ENCODE peak calls at places on chromosome 21, in seven cellular contexts. One of them, this sample, is unnamed. For H3K4me1 and H3K27me3, the result is how much of the 10 kb centered on the place peaks cover.

GRCh38 chr21:35678393-35678792 is 381.9 kb downstream of the SETD4 start:
- DNase-seq in SK-N-SH: no peak
- DNase-seq in GM12878: no peak
- DNase-seq in K562: no peak
- DNase-seq in HCT116: no peak
- DNase-seq in H1: no peak
- DNase-seq in HepG2: no peak
- DNase-seq in this sample: no peak

GRCh38 chr21:26072891-26073615 is 97.5 kb downstream of the APP start:
- DNase-seq in GM12878: no peak
- DNase-seq in HepG2: no peak
- DNase-seq in K562: no peak
- DNase-seq in H1: no peak
- DNase-seq in HCT116: no peak
- DNase-seq in SK-N-SH: no peak
- DNase-seq in this sample: no peak

GRCh38 chr21:34986561-34987533 is 62.3 kb downstream of the RUNX1 start:
- DNase-seq in SK-N-SH: no peak
- DNase-seq in HCT116: peak
- DNase-seq in H1: peak
- DNase-seq in HepG2: peak
- DNase-seq in GM12878: peak
- DNase-seq in K562: no peak
- DNase-seq in this sample: peak

GRCh38 chr21:38170705-38171682 is 85.8 kb upstream of the KCNJ15 start:
- DNase-seq in SK-N-SH: no peak
- DNase-seq in GM12878: no peak
- DNase-seq in HCT116: no peak
- DNase-seq in HepG2: no peak
- DNase-seq in H1: no peak
- DNase-seq in K562: no peak
- DNase-seq in this sample: no peak

GRCh38 chr21:43571976-43572375 is 87.3 kb downstream of the HSF2BP start:
- DNase-seq in HepG2: no peak
- DNase-seq in H1: no peak
- DNase-seq in GM12878: no peak
- DNase-seq in HCT116: no peak
- DNase-seq in SK-N-SH: no peak
- DNase-seq in K562: no peak
- DNase-seq in this sample: no peak

GRCh38 chr21:25396135-25396711 is 211.1 kb downstream of the MRPL39 start:
- DNase-seq in GM12878: peak
- DNase-seq in HepG2: no peak
- DNase-seq in K562: no peak
- DNase-seq in HCT116: no peak
- DNase-seq in SK-N-SH: no peak
- DNase-seq in H1: no peak
- DNase-seq in this sample: no peak

GRCh38 chr21:17673261-17674020 is 60.7 kb upstream of the BTG3 start:
- DNase-seq in H1: no peak
- DNase-seq in GM12878: no peak
- DNase-seq in HCT116: no peak
- DNase-seq in HepG2: no peak
- DNase-seq in SK-N-SH: no peak
- DNase-seq in K562: no peak
- DNase-seq in this sample: peak

GRCh38 chr21:32789709-32790108 is 18.2 kb upstream of the PAXBP1 start:
- DNase-seq in H1: no peak
- DNase-seq in HepG2: no peak
- DNase-seq in HCT116: no peak
- DNase-seq in SK-N-SH: no peak
- DNase-seq in K562: no peak
- DNase-seq in GM12878: no peak
- DNase-seq in this sample: no peak

DNA sequence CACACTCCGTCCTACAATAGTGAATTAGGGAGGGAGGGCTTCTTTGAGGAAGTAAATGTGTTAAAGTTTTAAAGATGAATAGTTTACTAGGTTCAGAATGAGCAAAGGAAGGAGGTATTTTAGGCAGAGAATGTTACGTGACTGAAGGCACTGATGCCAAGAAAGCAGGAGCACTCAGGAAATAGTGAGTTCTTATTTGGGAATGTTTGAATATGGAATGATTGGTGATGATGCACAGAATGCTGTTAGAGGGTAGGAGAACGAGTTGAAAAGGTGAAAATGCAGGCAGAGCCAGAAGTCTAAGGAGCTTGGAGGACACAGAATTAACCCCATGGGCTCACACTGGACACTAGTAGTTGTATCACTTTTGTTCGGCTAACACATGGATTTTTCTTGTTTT is 108.0 kb downstream of the NRIP1 start:
- DNase-seq in HCT116: no peak
- DNase-seq in GM12878: no peak
- DNase-seq in SK-N-SH: no peak
- DNase-seq in K562: no peak
- DNase-seq in H1: no peak
- DNase-seq in HepG2: no peak
- DNase-seq in this sample: no peak
- TF ChIP-seq YY1 in HCT116: no peak
- TF ChIP-seq YY1 in GM12878: no peak
- TF ChIP-seq YY1 in SK-N-SH: no peak
- TF ChIP-seq YY1 in K562: no peak
- TF ChIP-seq YY1 in H1: no peak
- TF ChIP-seq YY1 in HepG2: no peak
- TF ChIP-seq YY1 in this sample: no peak

GRCh38 chr21:45410865-45411809 is 6.2 kb downstream of the COL18A1 start:
- DNase-seq in GM12878: no peak
- DNase-seq in SK-N-SH: no peak
- DNase-seq in H1: no peak
- DNase-seq in HCT116: no peak
- DNase-seq in K562: peak
- DNase-seq in HepG2: no peak
- DNase-seq in this sample: no peak

GRCh38 chr21:45412491-45412890 is 7.5 kb downstream of the COL18A1 start:
- DNase-seq in GM12878: no peak
- DNase-seq in SK-N-SH: no peak
- DNase-seq in H1: no peak
- DNase-seq in K562: no peak
- DNase-seq in HCT116: no peak
- DNase-seq in HepG2: no peak
- DNase-seq in this sample: no peak

GRCh38 chr21:45412909-45413581 is 8.1 kb downstream of the COL18A1 start:
- DNase-seq in HCT116: no peak
- DNase-seq in H1: no peak
- DNase-seq in SK-N-SH: no peak
- DNase-seq in HepG2: no peak
- DNase-seq in GM12878: no peak
- DNase-seq in K562: no peak
- DNase-seq in this sample: no peak

GRCh38 chr21:45410151-45410864 is 5.3 kb downstream of the COL18A1 start:
- DNase-seq in HepG2: peak
- DNase-seq in SK-N-SH: no peak
- DNase-seq in K562: no peak
- DNase-seq in H1: no peak
- DNase-seq in GM12878: no peak
- DNase-seq in HCT116: no peak
- DNase-seq in this sample: no peak

DNA sequence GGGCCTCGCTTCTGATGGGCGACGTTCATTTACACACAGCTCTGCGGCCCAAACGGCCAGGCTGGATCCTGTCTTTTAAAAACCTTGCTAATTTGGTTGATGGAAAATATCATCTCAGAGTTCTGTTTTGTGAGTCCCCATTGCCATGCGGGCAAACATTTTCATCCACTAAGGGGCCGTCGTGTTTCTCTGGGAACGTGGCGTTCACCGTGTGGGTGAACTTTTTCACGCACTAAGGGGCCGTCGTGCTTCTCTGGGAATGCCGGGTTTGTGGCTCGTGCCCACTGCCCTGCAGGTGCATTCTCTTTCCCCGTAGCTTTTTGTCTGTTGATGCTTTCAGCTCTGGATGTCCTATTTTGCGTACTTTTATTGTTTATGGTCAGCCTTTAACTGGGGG is 6.8 kb downstream of the COL18A1 start:
- DNase-seq in HepG2: no peak
- DNase-seq in SK-N-SH: no peak
- DNase-seq in H1: no peak
- DNase-seq in HCT116: no peak
- DNase-seq in K562: no peak
- DNase-seq in GM12878: no peak
- DNase-seq in this sample: no peak
- H3K4me1 ChIP-seq in HepG2: half or more
- H3K4me1 ChIP-seq in SK-N-SH: under half
- H3K4me1 ChIP-seq in H1: half or more
- H3K4me1 ChIP-seq in HCT116: under half
- H3K4me1 ChIP-seq in K562: under half
- H3K4me1 ChIP-seq in GM12878: under half
- H3K4me1 ChIP-seq in this sample: half or more

DNA sequence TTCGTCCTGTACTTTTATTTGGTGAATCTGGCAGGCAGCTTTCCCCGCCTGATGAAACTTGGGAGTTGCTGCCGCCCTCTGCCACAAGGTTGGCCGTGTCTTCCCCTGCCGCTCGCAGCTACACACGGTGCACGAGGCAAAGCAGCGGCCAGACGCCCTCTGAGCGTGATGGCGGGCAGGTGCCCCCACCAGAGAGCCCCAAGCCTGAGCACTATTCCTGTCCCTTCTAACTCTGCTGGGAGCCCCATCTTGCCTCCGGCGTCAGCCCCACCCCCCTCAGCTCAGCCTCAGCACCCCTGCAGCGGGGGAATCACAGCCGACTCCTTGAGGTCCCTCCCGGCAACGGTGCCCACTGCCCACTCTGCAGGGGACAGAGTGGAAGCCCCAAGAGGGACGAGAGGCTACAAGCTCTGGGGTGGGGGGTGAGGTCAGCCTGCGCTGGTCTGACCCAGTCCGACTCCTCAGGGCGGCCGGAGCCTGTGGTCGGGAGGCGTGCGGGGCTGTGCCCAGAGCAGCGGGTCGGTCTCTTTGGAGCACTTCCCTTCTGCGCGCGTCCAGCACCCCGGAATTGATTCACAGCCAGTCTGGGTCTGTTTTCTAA is 41.3 kb downstream of the RIPK4 start:
- DNase-seq in K562: no peak
- DNase-seq in SK-N-SH: no peak
- DNase-seq in GM12878: no peak
- DNase-seq in H1: no peak
- DNase-seq in HCT116: no peak
- DNase-seq in HepG2: no peak
- DNase-seq in this sample: no peak
- H3K27me3 ChIP-seq in K562: half or more
- H3K27me3 ChIP-seq in SK-N-SH: under half
- H3K27me3 ChIP-seq in GM12878: under half
- H3K27me3 ChIP-seq in H1: under half
- H3K27me3 ChIP-seq in HCT116: under half
- H3K27me3 ChIP-seq in HepG2: under half
- H3K27me3 ChIP-seq in this sample: under half

DNA sequence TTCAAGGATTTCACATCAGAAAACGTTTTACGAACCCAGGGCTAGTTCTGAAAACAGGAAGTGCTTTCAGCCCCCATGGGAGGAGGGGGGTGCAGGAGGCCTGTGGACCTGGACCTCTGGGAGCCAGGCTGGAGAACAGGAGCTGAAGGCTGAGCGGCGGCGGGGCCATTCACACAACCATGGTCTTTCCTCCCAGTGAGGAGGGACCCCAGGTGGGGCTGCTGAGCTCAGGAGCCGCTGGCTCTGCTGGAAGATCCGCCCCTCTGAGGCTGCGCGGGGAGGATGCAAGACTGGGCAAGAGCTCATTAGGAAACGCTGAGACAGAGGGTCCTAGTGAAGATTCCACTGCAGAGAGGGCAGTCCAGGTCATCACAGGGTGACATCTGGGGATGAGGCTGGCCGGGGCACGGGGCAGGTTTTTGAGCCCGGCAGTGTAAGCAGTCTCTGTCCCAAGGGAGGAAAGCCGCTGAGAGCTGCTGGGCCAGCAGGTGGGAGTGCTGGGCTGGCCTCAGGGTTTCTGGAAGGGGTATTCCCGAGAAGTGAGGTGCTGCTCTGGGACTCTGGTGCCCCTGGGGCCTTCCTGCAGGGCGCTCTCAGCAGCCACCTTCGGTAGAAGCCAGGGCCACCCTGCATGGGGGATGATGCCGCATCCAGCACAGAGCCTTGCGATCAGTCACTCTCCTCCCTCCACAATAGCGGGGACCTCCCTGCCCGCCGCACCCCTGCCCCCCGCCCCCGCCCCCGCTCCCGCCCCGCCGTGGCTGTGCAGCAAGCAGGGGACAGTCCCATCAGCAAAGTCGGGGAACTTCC is 7.5 kb downstream of the MX2 start:
- DNase-seq in H1: no peak
- DNase-seq in GM12878: peak
- DNase-seq in HepG2: peak
- DNase-seq in SK-N-SH: peak
- DNase-seq in HCT116: no peak
- DNase-seq in K562: no peak
- DNase-seq in this sample: peak
- TF ChIP-seq YY1 in H1: no peak
- TF ChIP-seq YY1 in GM12878: no peak
- TF ChIP-seq YY1 in HepG2: no peak
- TF ChIP-seq YY1 in SK-N-SH: no peak
- TF ChIP-seq YY1 in HCT116: no peak
- TF ChIP-seq YY1 in K562: no peak
- TF ChIP-seq YY1 in this sample: no peak

GRCh38 chr21:15057290-15057689 is 7.5 kb downstream of the NRIP1 start:
- DNase-seq in H1: no peak
- DNase-seq in GM12878: no peak
- DNase-seq in SK-N-SH: no peak
- DNase-seq in K562: no peak
- DNase-seq in HCT116: no peak
- DNase-seq in HepG2: no peak
- DNase-seq in this sample: no peak

GRCh38 chr21:15058718-15059316 is 6.0 kb downstream of the NRIP1 start:
- DNase-seq in K562: peak
- DNase-seq in GM12878: no peak
- DNase-seq in HCT116: peak
- DNase-seq in SK-N-SH: no peak
- DNase-seq in HepG2: no peak
- DNase-seq in H1: no peak
- DNase-seq in this sample: no peak

GRCh38 chr21:15061284-15061683 is 3.5 kb downstream of the NRIP1 start:
- DNase-seq in K562: no peak
- DNase-seq in HCT116: no peak
- DNase-seq in HepG2: no peak
- DNase-seq in H1: no peak
- DNase-seq in SK-N-SH: no peak
- DNase-seq in GM12878: no peak
- DNase-seq in this sample: no peak

GRCh38 chr21:15060776-15061175 is 4.0 kb downstream of the NRIP1 start:
- DNase-seq in GM12878: no peak
- DNase-seq in SK-N-SH: no peak
- DNase-seq in H1: no peak
- DNase-seq in K562: peak
- DNase-seq in HepG2: no peak
- DNase-seq in HCT116: no peak
- DNase-seq in this sample: no peak

DNA sequence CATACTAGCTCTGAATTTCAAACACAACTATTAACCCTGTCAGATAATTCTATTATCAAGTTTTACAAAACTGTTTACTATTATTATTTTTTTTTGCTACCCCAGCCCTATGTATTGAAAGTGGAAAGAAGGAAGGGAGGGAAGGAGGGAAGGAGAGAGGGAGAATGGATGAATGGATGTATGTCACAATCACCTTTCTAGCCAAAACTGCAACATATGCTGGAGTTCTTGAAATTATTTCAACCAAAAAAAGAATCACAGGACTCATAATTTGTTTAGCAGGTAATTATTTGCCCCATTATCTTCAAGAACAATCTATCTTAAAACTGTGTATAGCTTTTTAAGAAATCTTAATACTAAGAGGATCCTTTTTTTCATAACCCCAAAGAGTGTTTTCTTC is 5.4 kb downstream of the NRIP1 start:
- DNase-seq in H1: no peak
- DNase-seq in GM12878: no peak
- DNase-seq in K562: no peak
- DNase-seq in SK-N-SH: no peak
- DNase-seq in HCT116: no peak
- DNase-seq in HepG2: no peak
- DNase-seq in this sample: no peak
- H3K4me1 ChIP-seq in H1: under half
- H3K4me1 ChIP-seq in GM12878: under half
- H3K4me1 ChIP-seq in K562: under half
- H3K4me1 ChIP-seq in SK-N-SH: under half
- H3K4me1 ChIP-seq in HCT116: half or more
- H3K4me1 ChIP-seq in HepG2: half or more
- H3K4me1 ChIP-seq in this sample: under half

This sample was measured in NT2/D1.